ENCODE peak calls at places on chromosome 1, in four cellular contexts. One of them, this sample, is unnamed.

GRCh38 chr1:1120096-1120495 is 4.2 kb upstream of the C1orf159 start:
- DNase-seq in Daoy: no peak
- DNase-seq in CD4-positive, alpha-beta T cell: no peak
- DNase-seq in kidney epithelial cell: no peak
- DNase-seq in this sample: peak; percentile 36

GRCh38 chr1:19209439-19209989 is 552 bp downstream of the UBR4 start:
- DNase-seq in Daoy: peak; percentile 61
- DNase-seq in CD4-positive, alpha-beta T cell: peak; percentile 7
- DNase-seq in kidney epithelial cell: no peak
- DNase-seq in this sample: no peak

GRCh38 chr1:22760453-22760852 is 49.8 kb downstream of the EPHB2 start:
- DNase-seq in Daoy: peak; percentile 70
- DNase-seq in CD4-positive, alpha-beta T cell: no peak
- DNase-seq in kidney epithelial cell: no peak
- DNase-seq in this sample: no peak

GRCh38 chr1:218299416-218299815 is 14.3 kb downstream of the RRP15 start:
- DNase-seq in Daoy: peak; percentile 25
- DNase-seq in CD4-positive, alpha-beta T cell: no peak
- DNase-seq in kidney epithelial cell: peak; percentile 21
- DNase-seq in this sample: no peak

GRCh38 chr1:91827094-91828006 is 58.6 kb downstream of the TGFBR3 start:
- DNase-seq in Daoy: peak; percentile 19
- DNase-seq in CD4-positive, alpha-beta T cell: no peak
- DNase-seq in kidney epithelial cell: no peak
- DNase-seq in this sample: no peak

GRCh38 chr1:20448626-20449215 is 37.3 kb downstream of the CAMK2N1 start:
- DNase-seq in Daoy: peak; percentile 15
- DNase-seq in CD4-positive, alpha-beta T cell: no peak
- DNase-seq in kidney epithelial cell: no peak
- DNase-seq in this sample: peak; percentile 60

GRCh38 chr1:220884109-220884980 is 5.1 kb downstream of the HLX start:
- DNase-seq in Daoy: no peak
- DNase-seq in CD4-positive, alpha-beta T cell: no peak
- DNase-seq in kidney epithelial cell: no peak
- DNase-seq in this sample: peak; percentile 82

GRCh38 chr1:242847390-242847993 is 323.0 kb upstream of the PLD5 start:
- DNase-seq in Daoy: no peak
- DNase-seq in CD4-positive, alpha-beta T cell: no peak
- DNase-seq in kidney epithelial cell: no peak
- DNase-seq in this sample: no peak

GRCh38 chr1:215900684-215901083 is 333.6 kb downstream of the KCTD3 start:
- DNase-seq in Daoy: no peak
- DNase-seq in CD4-positive, alpha-beta T cell: no peak
- DNase-seq in kidney epithelial cell: no peak
- DNase-seq in this sample: no peak

GRCh38 chr1:214448536-214448935 is 102.9 kb downstream of the PTPN14 start:
- DNase-seq in Daoy: no peak
- DNase-seq in CD4-positive, alpha-beta T cell: no peak
- DNase-seq in kidney epithelial cell: no peak
- DNase-seq in this sample: no peak